ENCODE peak calls at places on chromosome 9, in six cellular contexts. U is T-helper 1 cell; D is T-helper 17 cell; F is stimulated activated naive CD4-positive, alpha-beta T cell treated with Interleukin-2 at 50 U/mL for 16 hours; Z is cardiac fibroblast; K is activated CD8-positive, alpha-beta T cell treated with anti-CD3 and anti-CD28 coated beads, Interleukin-2, amount 10 ng/mL, durations not matched to agents 7 days and 5 days. X is an unnamed sample.

GRCh38 chr9:114283551-114284111 is 39.3 kb upstream of the ORM1 start:
- DNase-seq in U (no peak), Z (no peak), K (no peak), F (no peak), D (no peak), X (no peak)

GRCh38 chr9:129483467-129484324 is 137.2 kb downstream of the C9orf50 start:
- DNase-seq in U (no peak), K (peak), F (no peak), Z (peak), D (peak), X (no peak)

GRCh38 chr9:134525841-134526797 is 115.5 kb upstream of the COL5A1 start:
- DNase-seq in U (no peak), Z (peak), D (no peak), K (no peak), F (no peak), X (no peak)

GRCh38 chr9:109164040-109164439 is 3.0 kb downstream of the FRRS1L start:
- DNase-seq in D (no peak), U (no peak), K (no peak), F (no peak), Z (no peak), X (no peak)

GRCh38 chr9:98372077-98372812 is 116.8 kb upstream of the TBC1D2 start:
- DNase-seq in K (no peak), D (no peak), Z (no peak), F (no peak), U (no peak), X (no peak)

GRCh38 chr9:12680341-12680740 is 12.8 kb upstream of the TYRP1 start:
- DNase-seq in D (no peak), F (no peak), K (no peak), U (no peak), Z (peak), X (peak)

GRCh38 chr9:98801562-98801961 is 5.2 kb upstream of the ANKS6 start:
- DNase-seq in U (no peak), F (no peak), Z (no peak), K (no peak), D (no peak), X (no peak)

GRCh38 chr9:93297659-93298497 is 113.9 kb downstream of the WNK2 start:
- DNase-seq in D (no peak), Z (no peak), U (no peak), F (no peak), K (no peak), X (no peak)

GRCh38 chr9:72210522-72210921 is 61.3 kb downstream of the GDA start:
- DNase-seq in Z (no peak), F (no peak), U (no peak), K (no peak), D (no peak), X (no peak)

GRCh38 chr9:93665566-93666278 is 89.3 kb downstream of the PHF2 start:
- DNase-seq in D (peak), Z (no peak), K (no peak), F (no peak), U (no peak), X (no peak)

GRCh38 chr9:132075853-132076252 is 3.8 kb downstream of the MED27 start:
- DNase-seq in F (no peak), D (no peak), K (no peak), Z (no peak), U (no peak), X (no peak)

GRCh38 chr9:129375845-129376244 is 197.8 kb upstream of the IER5L start:
- DNase-seq in U (no peak), D (no peak), K (no peak), Z (no peak), F (no peak), X (no peak)

GRCh38 chr9:134457321-134457923 is 131.2 kb downstream of the RXRA start:
- DNase-seq in U (no peak), Z (no peak), D (no peak), K (no peak), F (no peak), X (no peak)

GRCh38 chr9:69549310-69550202 is 122.6 kb downstream of the APBA1 start:
- DNase-seq in U (no peak), D (no peak), F (no peak), Z (peak), K (peak), X (peak)

GRCh38 chr9:73916016-73916673 is 581.0 kb upstream of the RORB start:
- DNase-seq in D (no peak), K (no peak), F (no peak), Z (no peak), U (no peak), X (peak)

GRCh38 chr9:19113964-19114679 is 11.4 kb upstream of the HAUS6 start:
- DNase-seq in Z (no peak), D (no peak), K (no peak), U (no peak), F (no peak), X (no peak)

GRCh38 chr9:136867480-136867879 is 1.4 kb upstream of the EDF1 start:
- DNase-seq in Z (no peak), F (no peak), D (no peak), U (no peak), K (no peak), X (no peak)

GRCh38 chr9:116549061-116549664 is 137.9 kb upstream of the TRIM32 start:
- DNase-seq in F (no peak), U (no peak), D (no peak), K (no peak), Z (peak), X (no peak)

GRCh38 chr9:130346431-130346830 is 80.9 kb downstream of the HMCN2 start:
- DNase-seq in D (no peak), Z (no peak), U (no peak), F (no peak), K (no peak), X (no peak)

GRCh38 chr9:86809968-86810367 is 137.3 kb downstream of the GAS1 start:
- DNase-seq in D (no peak), U (no peak), F (no peak), Z (no peak), K (no peak), X (no peak)

GRCh38 chr9:17134396-17134842 is 421 bp upstream of the CNTLN start:
- DNase-seq in Z (peak), U (no peak), F (no peak), D (no peak), K (no peak), X (peak)

GRCh38 chr9:21155501-21155900 is 11.0 kb downstream of the IFNA21 start:
- DNase-seq in F (no peak), D (no peak), Z (peak), K (no peak), U (no peak), X (no peak)

GRCh38 chr9:92294297-92294676 is 790 bp upstream of the IARS1 start:
- DNase-seq in D (no peak), U (no peak), F (no peak), Z (peak), K (peak), X (peak)

GRCh38 chr9:16312962-16313546 is 557.4 kb downstream of the BNC2 start:
- DNase-seq in K (no peak), D (no peak), F (no peak), Z (no peak), U (no peak), X (no peak)

GRCh38 chr9:98175013-98175679 is 17.3 kb downstream of the CORO2A start:
- DNase-seq in U (no peak), F (no peak), K (no peak), D (no peak), Z (no peak), X (no peak)

GRCh38 chr9:89418882-89419641 is 78.9 kb downstream of the SEMA4D start:
- DNase-seq in F (peak), K (peak), Z (no peak), D (peak), U (peak), X (no peak)

GRCh38 chr9:134372621-134373267 is 46.5 kb downstream of the RXRA start:
- DNase-seq in F (no peak), D (no peak), Z (no peak), K (no peak), U (no peak), X (no peak)

GRCh38 chr9:92609142-92609500 is 60.8 kb downstream of the IPPK start:
- DNase-seq in U (no peak), K (no peak), D (no peak), Z (peak), F (no peak), X (no peak)

GRCh38 chr9:126805546-126806262 is 864 bp downstream of the ZBTB43 start:
- DNase-seq in D (peak), F (peak), Z (peak), U (peak), K (peak), X (no peak)

GRCh38 chr9:34443533-34443932 is 14.8 kb downstream of the FAM219A start:
- DNase-seq in Z (no peak), F (no peak), U (no peak), K (no peak), D (no peak), X (no peak)

GRCh38 chr9:109013678-109014145 is 413 bp upstream of the CTNNAL1 start:
- DNase-seq in Z (peak), K (no peak), U (no peak), F (no peak), D (no peak), X (peak)

GRCh38 chr9:73081979-73082657 is 69.5 kb upstream of the ANXA1 start:
- DNase-seq in U (no peak), Z (peak), F (no peak), D (no peak), K (no peak), X (peak)

GRCh38 chr9:74772126-74772525 is 115.6 kb downstream of the TRPM6 start:
- DNase-seq in U (no peak), K (no peak), F (no peak), Z (no peak), D (no peak), X (no peak)

GRCh38 chr9:29285818-29286217 is 1712.5 kb upstream of the C9orf72 start:
- DNase-seq in D (no peak), K (no peak), F (no peak), Z (peak), U (no peak), X (peak)

GRCh38 chr9:36739538-36740116 is 166.9 kb downstream of the MELK start:
- DNase-seq in F (no peak), D (no peak), U (no peak), K (no peak), Z (peak), X (no peak)

GRCh38 chr9:127405344-127406125 is 8.6 kb downstream of the SLC2A8 start:
- DNase-seq in K (no peak), U (no peak), Z (no peak), D (no peak), F (no peak), X (no peak)

GRCh38 chr9:4237748-4238511 is 61.9 kb downstream of the GLIS3 start:
- DNase-seq in U (no peak), Z (peak), F (no peak), K (no peak), D (no peak), X (no peak)